ENCODE peak calls at places on chromosomes 12 and 14, in four cellular contexts. W is glutamatergic neuron, Y is brain microvascular endothelial cell, X is choroid plexus epithelial cell. Q is an unnamed sample.

GRCh38 chr12:131056626-131057025 is 102.9 kb downstream of the ADGRD1 start:
- DNase-seq in W (no peak), Y (no peak), X (no peak), Q (no peak)

GRCh38 chr14:101465795-101466448 is 95.4 kb upstream of the DIO3 start:
- DNase-seq in W (no peak), Y (no peak), X (no peak), Q (no peak)

GRCh38 chr12:120224304-120225199 is 23.6 kb upstream of the RPLP0 start:
- DNase-seq in W (no peak), Y (no peak), X (peak; percentile 39), Q (peak; percentile 40)

GRCh38 chr12:91424506-91424905 is 241.9 kb upstream of the DCN start:
- DNase-seq in W (no peak), Y (no peak), X (no peak), Q (no peak)

GRCh38 chr12:124501080-124501642 is 66.3 kb downstream of the NCOR2 start:
- DNase-seq in W (no peak), Y (no peak), X (no peak), Q (no peak)

GRCh38 chr12:116541547-116542344 is 17.4 kb upstream of the MAP1LC3B2 start:
- DNase-seq in W (no peak), Y (no peak), X (no peak), Q (no peak)

GRCh38 chr14:61753631-61754030 is 8.6 kb upstream of the SNAPC1 start:
- DNase-seq in W (no peak), Y (no peak), X (peak; percentile 54), Q (no peak)

GRCh38 chr12:104304261-104305004 is 894 bp downstream of the EID3 start:
- DNase-seq in W (no peak), Y (no peak), X (no peak), Q (no peak)

GRCh38 chr14:61525293-61526011 is 169.9 kb upstream of the HIF1A start:
- DNase-seq in W (no peak), Y (peak; percentile 73), X (peak; percentile 82), Q (no peak)

GRCh38 chr12:59904874-59905521 is 309.2 kb downstream of the SLC16A7 start:
- DNase-seq in W (no peak), Y (peak; percentile 47), X (no peak), Q (no peak)

GRCh38 chr14:101173698-101174521 is 270.4 kb upstream of the RTL1 start:
- DNase-seq in W (no peak), Y (no peak), X (no peak), Q (no peak)

GRCh38 chr14:69932391-69932790 is 53.2 kb downstream of the SMOC1 start:
- DNase-seq in W (no peak), Y (no peak), X (no peak), Q (no peak)

GRCh38 chr12:12333407-12333831 is 16.6 kb downstream of the MANSC1 start:
- DNase-seq in W (no peak), Y (peak; percentile 35), X (peak; percentile 52), Q (no peak)

GRCh38 chr14:71363961-71364360 is 456.7 kb downstream of the PCNX1 start:
- DNase-seq in W (no peak), Y (peak; percentile 48), X (peak; percentile 89), Q (no peak)

GRCh38 chr12:3743803-3744202 is 9.1 kb downstream of the CRACR2A start:
- DNase-seq in W (no peak), Y (peak; percentile 76), X (peak; percentile 73), Q (no peak)

GRCh38 chr12:101767537-101767936 is 28.3 kb upstream of the SYCP3 start:
- DNase-seq in W (no peak), Y (no peak), X (no peak), Q (no peak)

GRCh38 chr14:92453691-92454090 is 59.9 kb upstream of the RIN3 start:
- DNase-seq in W (no peak), Y (no peak), X (no peak), Q (peak; percentile 31)

GRCh38 chr12:16021026-16021425 is 109.9 kb downstream of the DERA start:
- DNase-seq in W (no peak), Y (no peak), X (no peak), Q (no peak)

GRCh38 chr12:68290126-68290525 is 36.7 kb upstream of the IL22 start:
- DNase-seq in W (no peak), Y (no peak), X (no peak), Q (no peak)

GRCh38 chr14:100449225-100449987 is 126.3 kb downstream of the SLC25A47 start:
- DNase-seq in W (peak; percentile 45), Y (no peak), X (no peak), Q (no peak)

GRCh38 chr12:131795064-131795463 is 33.1 kb upstream of the MMP17 start:
- DNase-seq in W (no peak), Y (no peak), X (no peak), Q (no peak)

GRCh38 chr12:6171409-6172015 is 28.7 kb upstream of the CD9 start:
- DNase-seq in W (no peak), Y (no peak), X (no peak), Q (no peak)

GRCh38 chr14:72892879-72893635 is 844 bp downstream of the DPF3 start:
- DNase-seq in W (peak; percentile 55), Y (no peak), X (peak; percentile 36), Q (peak; percentile 57)

GRCh38 chr12:11633968-11634367 is 15.5 kb upstream of the ETV6 start:
- DNase-seq in W (no peak), Y (no peak), X (no peak), Q (no peak)

GRCh38 chr12:88723219-88723618 is 142.9 kb upstream of the KITLG start:
- DNase-seq in W (no peak), Y (peak; percentile 9), X (peak; percentile 52), Q (no peak)

GRCh38 chr12:132347471-132347855 is 18.1 kb upstream of the GALNT9 start:
- DNase-seq in W (no peak), Y (no peak), X (no peak), Q (no peak)

GRCh38 chr14:97523936-97524335 is 726.8 kb downstream of the VRK1 start:
- DNase-seq in W (no peak), Y (no peak), X (no peak), Q (no peak)

GRCh38 chr14:94144765-94145164 is 15.4 kb upstream of the IFI27L2 start:
- DNase-seq in W (no peak), Y (no peak), X (peak; percentile 7), Q (no peak)

GRCh38 chr14:104546591-104547309 is 32.8 kb upstream of the C14orf180 start:
- DNase-seq in W (no peak), Y (no peak), X (no peak), Q (no peak)
- TF ChIP-seq CTCF in W (no peak), Y (no peak), X (no peak), Q (no peak)

DNA sequence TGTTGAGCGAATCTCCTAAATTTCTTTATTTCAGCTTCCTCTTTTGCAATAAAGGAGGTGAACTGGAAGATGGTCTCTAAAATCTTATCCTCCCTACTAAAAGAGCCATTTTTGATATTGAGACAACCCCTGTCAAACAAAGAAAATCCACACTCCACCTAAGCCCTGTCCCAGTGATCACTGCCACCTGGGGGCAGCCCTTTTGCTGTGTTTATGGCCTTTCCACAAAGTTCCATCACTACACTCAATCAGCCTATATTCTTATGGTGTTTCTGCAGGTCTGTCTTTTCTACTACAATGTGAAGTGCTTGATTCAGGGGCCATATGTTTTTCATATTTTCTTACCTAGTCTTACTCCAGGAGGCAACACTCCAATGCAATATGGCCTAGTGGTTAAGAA is 163.7 kb downstream of the BMP4 start:
- DNase-seq in W (no peak), Y (no peak), X (no peak), Q (no peak)
- TF ChIP-seq CTCF in W (no peak), Y (no peak), X (no peak), Q (no peak)

GRCh38 chr14:50260511-50260910 is 29.1 kb upstream of the SOS2 start:
- DNase-seq in W (no peak), Y (peak; percentile 16), X (peak; percentile 78), Q (peak; percentile 47)
- TF ChIP-seq CTCF in W (peak; percentile 16), Y (peak; percentile 63), X (peak; percentile 71), Q (peak; percentile 67)

DNA sequence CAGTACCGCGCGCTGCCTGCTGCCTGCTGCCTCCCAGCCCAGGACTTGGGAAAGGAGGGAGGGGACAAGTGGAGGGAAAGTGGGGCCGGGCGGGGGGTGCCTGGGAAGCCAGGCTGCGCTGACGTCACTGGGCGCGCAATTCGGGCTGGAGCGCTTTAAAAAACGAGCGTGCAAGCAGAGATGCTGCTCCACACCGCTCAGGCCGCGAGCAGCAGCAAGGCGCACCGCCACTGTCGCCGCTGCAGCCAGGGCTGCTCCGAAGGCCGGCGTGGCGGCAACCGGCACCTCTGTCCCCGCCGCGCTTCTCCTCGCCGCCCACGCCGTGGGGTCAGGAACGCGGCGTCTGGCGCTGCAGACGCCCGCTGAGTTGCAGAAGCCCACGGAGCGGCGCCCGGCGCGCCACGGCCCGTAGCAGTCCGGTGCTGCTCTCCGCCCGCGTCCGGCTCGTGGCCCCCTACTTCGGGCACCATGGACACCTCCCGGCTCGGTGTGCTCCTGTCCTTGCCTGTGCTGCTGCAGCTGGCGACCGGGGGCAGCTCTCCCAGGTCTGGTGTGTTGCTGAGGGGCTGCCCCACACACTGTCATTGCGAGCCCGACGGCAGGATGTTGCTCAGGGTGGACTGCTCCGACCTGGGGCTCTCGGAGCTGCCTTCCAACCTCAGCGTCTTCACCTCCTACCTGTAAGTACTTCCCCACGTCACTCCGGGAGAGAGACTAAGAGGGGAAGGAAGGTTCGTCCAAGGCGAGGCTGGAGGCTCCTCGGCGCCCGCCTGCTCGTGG is at the start of gene LGR5:
- DNase-seq in W (peak; percentile 78), Y (no peak), X (peak; percentile 22), Q (no peak)
- TF ChIP-seq CTCF in W (no peak), Y (no peak), X (no peak), Q (no peak)